ENCODE peak calls at places on chromosomes 5 and 9, in five cellular contexts. S is transverse colon, O is GM23248, B is mesendoderm, F is right atrium auricular region. M is an unnamed sample. For H3K27me3, the result is how much of the 10 kb centered on the place peaks cover.

GRCh38 chr9:34983209-34983608 is 6.3 kb upstream of the DNAJB5 start:
- DNase-seq in S (no peak), O (no peak), B (no peak), F (no peak), M (no peak)

GRCh38 chr9:101791938-101792337 is 53.5 kb upstream of the GRIN3A start:
- DNase-seq in S (peak), O (peak), B (peak), F (no peak), M (no peak)

GRCh38 chr5:89280103-89281037 is 397.4 kb upstream of the MEF2C start:
- DNase-seq in S (no peak), O (no peak), B (no peak), F (no peak), M (no peak)

GRCh38 chr5:36664762-36665161 is 58.4 kb downstream of the SLC1A3 start:
- DNase-seq in S (no peak), O (no peak), B (peak), F (no peak), M (no peak)

GRCh38 chr9:96025995-96026572 is 150.6 kb downstream of the ERCC6L2 start:
- DNase-seq in S (no peak), O (no peak), B (peak), F (no peak), M (no peak)

GRCh38 chr9:88538311-88539085 is 3.5 kb downstream of the NXNL2 start:
- DNase-seq in S (no peak), O (no peak), B (no peak), F (no peak), M (no peak)

GRCh38 chr9:116525611-116526010 is 161.5 kb upstream of the TRIM32 start:
- DNase-seq in S (no peak), O (no peak), B (no peak), F (no peak), M (no peak)

GRCh38 chr9:93263334-93264229 is 79.6 kb downstream of the WNK2 start:
- DNase-seq in S (no peak), O (no peak), B (no peak), F (no peak), M (no peak)

GRCh38 chr5:74352256-74352655 is 288.3 kb downstream of the ENC1 start:
- DNase-seq in S (no peak), O (peak), B (no peak), F (no peak), M (no peak)

GRCh38 chr9:129835860-129836223 is 584 bp downstream of the USP20 start:
- DNase-seq in S (no peak), O (no peak), B (no peak), F (no peak), M (no peak)

GRCh38 chr9:105053209-105053652 is 125.3 kb upstream of the ABCA1 start:
- DNase-seq in S (no peak), O (peak), B (no peak), F (no peak), M (no peak)

GRCh38 chr5:77424921-77425320 is 67.2 kb downstream of the WDR41 start:
- DNase-seq in S (no peak), O (no peak), B (no peak), F (no peak), M (no peak)

GRCh38 chr9:134899818-134900325 is 17.8 kb downstream of the FCN1 start:
- DNase-seq in S (no peak), O (no peak), B (no peak), F (no peak), M (no peak)

GRCh38 chr5:160467555-160468418 is 46.1 kb downstream of the PTTG1 start:
- DNase-seq in S (peak), O (peak), B (no peak), F (peak), M (peak)

GRCh38 chr5:69414885-69415583 is at the start of gene MARVELD2:
- DNase-seq in S (peak), O (peak), B (peak), F (no peak), M (no peak)

GRCh38 chr9:136695435-136695895 is 8.2 kb upstream of the AGPAT2 start:
- DNase-seq in S (peak), O (no peak), B (no peak), F (no peak), M (no peak)

GRCh38 chr9:131657456-131657855 is 82.4 kb downstream of the RAPGEF1 start:
- DNase-seq in S (no peak), O (no peak), B (no peak), F (no peak), M (no peak)

GRCh38 chr9:4228606-4229005 is 71.3 kb downstream of the GLIS3 start:
- DNase-seq in S (no peak), O (peak), B (peak), F (no peak), M (no peak)

GRCh38 chr9:21687351-21687750 is 115.1 kb upstream of the MTAP start:
- DNase-seq in S (no peak), O (no peak), B (no peak), F (no peak), M (no peak)

GRCh38 chr5:6570530-6570929 is 62.3 kb downstream of the NSUN2 start:
- DNase-seq in S (no peak), O (no peak), B (no peak), F (peak), M (no peak)

GRCh38 chr5:94745786-94746730 is 127.6 kb downstream of the SLF1 start:
- DNase-seq in S (no peak), O (peak), B (no peak), F (no peak), M (no peak)

GRCh38 chr9:35555881-35556280 is 49.2 kb upstream of the TESK1 start:
- DNase-seq in S (no peak), O (no peak), B (no peak), F (no peak), M (no peak)

GRCh38 chr5:160702856-160703453 is 149.1 kb downstream of the ATP10B start:
- DNase-seq in S (no peak), O (no peak), B (no peak), F (no peak), M (no peak)

GRCh38 chr5:159899067-159900049 is 16.9 kb upstream of the ADRA1B start:
- DNase-seq in S (no peak), O (peak), B (no peak), F (no peak), M (no peak)

GRCh38 chr9:74742792-74743389 is 144.8 kb downstream of the TRPM6 start:
- DNase-seq in S (peak), O (peak), B (peak), F (no peak), M (peak)

GRCh38 chr9:17528859-17529258 is 50.0 kb upstream of the SH3GL2 start:
- DNase-seq in S (no peak), O (peak), B (no peak), F (no peak), M (no peak)

GRCh38 chr5:4906821-4907220 is 233.3 kb upstream of the ADAMTS16 start:
- DNase-seq in S (no peak), O (no peak), B (no peak), F (no peak), M (no peak)

GRCh38 chr5:172760933-172761332 is 10.1 kb downstream of the DUSP1 start:
- DNase-seq in S (no peak), O (no peak), B (no peak), F (no peak), M (no peak)

GRCh38 chr5:36722913-36723312 is 116.5 kb downstream of the SLC1A3 start:
- DNase-seq in S (no peak), O (peak), B (no peak), F (no peak), M (no peak)

GRCh38 chr5:172266676-172267092 is 16.9 kb downstream of the UBTD2 start:
- DNase-seq in S (no peak), O (no peak), B (no peak), F (no peak), M (no peak)

GRCh38 chr9:69379250-69379982 is 54.4 kb downstream of the ENTREP1 start:
- DNase-seq in S (no peak), O (peak), B (peak), F (no peak), M (no peak)

GRCh38 chr9:32723801-32724200 is 59.5 kb upstream of the TMEM215 start:
- DNase-seq in S (no peak), O (no peak), B (no peak), F (no peak), M (no peak)

GRCh38 chr5:9932770-9933169 is 302.6 kb upstream of the TAS2R1 start:
- DNase-seq in S (no peak), O (peak), B (peak), F (no peak), M (peak)

GRCh38 chr5:90866333-90866732 is 307.7 kb downstream of the ADGRV1 start:
- DNase-seq in S (no peak), O (peak), B (peak), F (no peak), M (no peak)

GRCh38 chr9:6334305-6334704 is 6.1 kb downstream of the TPD52L3 start:
- DNase-seq in S (no peak), O (no peak), B (no peak), F (no peak), M (no peak)

GRCh38 chr5:128579669-128580068 is 41.6 kb upstream of the FBN2 start:
- DNase-seq in S (no peak), O (peak), B (no peak), F (no peak), M (no peak)

GRCh38 chr5:132237141-132237540 is 9.5 kb upstream of the P4HA2 start:
- DNase-seq in S (peak), O (peak), B (peak), F (no peak), M (no peak)

DNA sequence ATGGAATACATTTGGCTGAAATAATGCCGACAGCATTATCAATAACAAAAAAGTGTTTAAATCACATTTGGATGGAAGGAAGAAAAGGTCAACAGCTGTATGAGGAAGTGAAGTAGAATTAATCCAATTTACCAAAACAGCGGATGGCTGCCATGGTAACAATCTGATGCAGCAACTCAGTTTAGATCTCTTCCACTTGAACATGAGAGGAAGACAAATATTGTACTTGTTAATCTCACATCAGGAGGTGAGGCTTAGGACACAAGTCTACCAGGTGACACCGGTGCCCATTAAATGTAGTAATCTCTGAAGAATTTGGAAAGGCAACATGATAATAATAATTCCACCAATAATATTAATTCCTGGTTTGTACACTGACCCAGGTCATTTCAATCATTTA is 2.4 kb downstream of the RASEF start:
- DNase-seq in S (no peak), O (no peak), B (peak), F (no peak), M (no peak)
- H3K27me3 ChIP-seq in S (under half), O (under half), B (under half), F (under half), M (under half)

DNA sequence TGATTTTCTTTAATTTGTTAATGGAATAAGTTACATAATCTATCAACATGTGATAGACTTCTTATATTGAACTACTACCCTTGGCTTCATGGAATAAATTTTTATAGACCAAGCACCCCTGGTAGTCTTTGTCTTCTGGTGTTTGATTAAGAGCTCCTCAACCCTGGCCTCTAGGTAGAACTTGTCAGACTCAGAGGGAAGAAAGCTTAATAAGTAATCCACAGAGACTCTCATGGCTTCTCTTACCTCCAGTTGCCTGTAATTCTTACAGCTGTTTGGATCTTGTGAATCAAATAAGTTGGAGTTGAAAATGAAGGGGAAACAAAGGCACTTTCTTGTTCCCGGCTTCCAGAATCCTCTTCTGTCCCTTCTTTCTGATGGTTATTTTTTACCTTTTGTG is 7.0 kb upstream of the GPR21 start:
- DNase-seq in S (no peak), O (no peak), B (no peak), F (no peak), M (no peak)
- H3K27me3 ChIP-seq in S (under half), O (under half), B (under half), F (under half), M (under half)

GRCh38 chr5:147245381-147246055 is 10.7 kb downstream of the STK32A start:
- DNase-seq in S (no peak), O (no peak), B (no peak), F (no peak), M (no peak)
- H3K27me3 ChIP-seq in S (under half), O (under half), B (under half), F (under half), M (under half)

GRCh38 chr9:79256691-79257213 is 315.0 kb upstream of the TLE4 start:
- DNase-seq in S (peak), O (peak), B (no peak), F (no peak), M (no peak)

GRCh38 chr9:79255681-79256080 is 316.1 kb upstream of the TLE4 start:
- DNase-seq in S (no peak), O (no peak), B (no peak), F (no peak), M (no peak)

GRCh38 chr9:79254900-79255651 is 316.7 kb upstream of the TLE4 start:
- DNase-seq in S (no peak), O (peak), B (peak), F (no peak), M (peak)

GRCh38 chr9:79257671-79258410 is 313.9 kb upstream of the TLE4 start:
- DNase-seq in S (no peak), O (no peak), B (no peak), F (no peak), M (no peak)

DNA sequence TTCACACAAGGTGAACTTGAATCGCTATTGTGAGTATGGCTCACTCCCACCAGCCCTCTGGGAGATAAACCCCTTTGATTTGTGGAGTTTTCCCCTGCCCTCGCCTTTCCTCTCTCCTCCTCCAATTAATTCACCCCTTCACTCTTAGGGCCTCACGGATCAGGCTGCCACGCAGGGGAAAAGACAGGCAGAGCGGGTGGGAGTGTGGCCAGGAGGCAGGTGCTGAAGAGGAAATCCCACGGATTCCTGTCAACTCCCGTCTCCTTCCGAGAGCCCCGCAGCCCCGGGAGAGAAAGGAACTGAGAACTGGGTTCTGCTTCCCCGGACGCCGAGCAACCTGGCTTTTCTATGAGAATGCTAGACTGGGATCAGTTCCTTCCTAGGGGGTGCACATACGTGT is 314.6 kb upstream of the TLE4 start:
- DNase-seq in S (no peak), O (peak), B (no peak), F (no peak), M (no peak)
- H3K27me3 ChIP-seq in S (under half), O (under half), B (under half), F (under half), M (under half)

GRCh38 chr9:91247278-91247677 is 114.4 kb downstream of the AUH start:
- DNase-seq in S (no peak), O (no peak), B (no peak), F (no peak), M (no peak)
- H3K27me3 ChIP-seq in S (under half), O (under half), B (under half), F (under half), M (under half)

DNA sequence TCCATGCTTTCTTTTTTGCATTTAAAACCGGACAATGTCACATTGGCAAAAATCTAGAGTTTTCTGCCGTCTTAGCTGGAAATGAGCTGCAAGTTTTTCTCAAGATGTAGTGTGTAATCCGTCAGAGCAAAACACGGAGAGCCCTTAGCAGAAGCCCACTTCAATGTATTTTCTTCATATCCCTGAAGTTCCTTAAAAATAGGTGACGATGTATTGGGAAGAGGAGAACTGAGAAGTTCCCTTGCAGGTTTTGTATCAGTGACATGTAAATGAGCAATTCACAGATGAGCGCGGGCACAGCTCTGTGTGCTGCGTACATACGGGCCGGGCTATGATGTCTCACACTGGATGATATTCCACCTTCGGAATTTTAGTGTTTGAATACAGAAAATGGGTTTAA is 14.8 kb upstream of the CLPTM1L start:
- DNase-seq in S (no peak), O (no peak), B (no peak), F (no peak), M (no peak)
- H3K27me3 ChIP-seq in S (half or more), O (half or more), B (under half), F (under half), M (under half)

GRCh38 chr9:133606722-133607053 is 2.5 kb downstream of the FAM163B start:
- DNase-seq in S (no peak), O (no peak), B (no peak), F (no peak), M (no peak)
- H3K27me3 ChIP-seq in S (half or more), O (half or more), B (under half), F (under half), M (half or more)

GRCh38 chr5:135545115-135545514 is 9.4 kb upstream of the NEUROG1 start:
- DNase-seq in S (no peak), O (no peak), B (peak), F (no peak), M (no peak)

GRCh38 chr5:135544666-135545045 is 8.9 kb upstream of the NEUROG1 start:
- DNase-seq in S (no peak), O (no peak), B (no peak), F (no peak), M (no peak)

GRCh38 chr5:135547590-135548254 is 12.0 kb upstream of the NEUROG1 start:
- DNase-seq in S (no peak), O (no peak), B (no peak), F (no peak), M (no peak)

GRCh38 chr5:135546912-135547311 is 11.1 kb upstream of the NEUROG1 start:
- DNase-seq in S (no peak), O (no peak), B (no peak), F (no peak), M (no peak)

DNA sequence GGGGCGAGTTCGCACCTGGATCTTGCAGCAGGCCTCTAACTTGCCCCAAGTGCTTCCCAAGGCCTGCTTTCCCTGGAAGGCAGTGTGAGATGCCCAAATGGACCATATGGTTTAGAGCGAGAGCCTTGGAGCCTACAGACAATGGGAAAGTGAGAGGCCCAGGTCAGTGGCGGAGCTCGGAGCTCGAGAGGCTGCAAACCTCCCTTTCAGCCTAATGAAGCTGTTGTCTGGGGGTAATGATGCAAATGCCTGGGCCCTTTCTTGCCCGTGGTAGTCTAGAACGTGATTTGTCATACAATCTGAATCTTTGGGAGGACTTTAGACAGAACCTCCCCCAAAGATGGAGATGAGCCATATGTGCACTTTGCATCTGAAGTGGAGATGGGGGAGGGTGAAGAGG is 10.2 kb upstream of the NEUROG1 start:
- DNase-seq in S (no peak), O (no peak), B (no peak), F (no peak), M (no peak)
- H3K27me3 ChIP-seq in S (half or more), O (half or more), B (half or more), F (under half), M (half or more)